ENCODE peak calls at places on chromosomes 4 and X, in nine cellular contexts. W, Z, X, U, H, B, P, T and L are unnamed samples.
A peak's percentile ranks its signal among the peaks of the same experiment; 100 is the strongest.

GRCh38 chr4:140901736-140902336 is 145.7 kb upstream of the TBC1D9 start:
- DNase-seq in U (no peak), P (no peak), B (no peak), X (no peak), H (no peak), T (no peak), W (no peak), Z (no peak), L (no peak)

GRCh38 chrX:39613997-39614679 is 483.6 kb downstream of the BCOR start:
- DNase-seq in P (peak; percentile 25), X (no peak), B (no peak), U (no peak), Z (peak; percentile 70), T (no peak), H (no peak), W (peak; percentile 25), L (no peak)

GRCh38 chrX:47060708-47061107 is 17.5 kb upstream of the RGN start:
- DNase-seq in T (no peak), B (no peak), P (no peak), H (no peak), U (no peak), X (no peak), Z (no peak), W (no peak), L (no peak)

GRCh38 chr4:137267024-137267423 is 265.3 kb downstream of the PCDH18 start:
- DNase-seq in H (no peak), B (peak; percentile 38), T (no peak), P (no peak), X (no peak), Z (no peak), U (no peak), W (no peak), L (no peak)

GRCh38 chrX:87327267-87327666 is 190.3 kb upstream of the KLHL4 start:
- DNase-seq in T (no peak), P (no peak), X (no peak), B (no peak), Z (no peak), W (no peak), U (no peak), H (no peak), L (no peak)

GRCh38 chrX:129678881-129679195 is 24.1 kb upstream of the APLN start:
- DNase-seq in X (peak; percentile 1), U (no peak), W (no peak), T (no peak), P (no peak), B (no peak), H (no peak), Z (no peak), L (no peak)

GRCh38 chr4:88219099-88219498 is 60.7 kb upstream of the ABCG2 start:
- DNase-seq in X (peak; percentile 54), B (peak; percentile 56), P (no peak), Z (no peak), U (no peak), H (no peak), W (peak; percentile 8), T (no peak), L (no peak)

GRCh38 chrX:124606724-124607123 is 260.4 kb downstream of the SH2D1A start:
- DNase-seq in W (no peak), P (no peak), X (no peak), Z (no peak), T (no peak), B (no peak), U (no peak), H (no peak), L (no peak)

GRCh38 chr4:138114434-138114833 is 127.7 kb downstream of the SLC7A11 start:
- DNase-seq in P (no peak), X (peak; percentile 36), H (no peak), U (no peak), B (peak; percentile 13), T (no peak), W (no peak), Z (no peak), L (no peak)

GRCh38 chrX:150575415-150575814 is 7.0 kb downstream of the MTM1 start:
- DNase-seq in X (no peak), P (no peak), W (no peak), T (no peak), H (peak; percentile 64), Z (peak; percentile 46), B (peak; percentile 33), U (no peak), L (no peak)

GRCh38 chr4:155604718-155605601 is 61.7 kb upstream of the GUCY1A1 start:
- DNase-seq in U (no peak), P (no peak), H (peak; percentile 55), Z (peak; percentile 54), W (peak; percentile 43), B (peak; percentile 93), T (peak; percentile 63), X (no peak), L (peak; percentile 27)

GRCh38 chr4:123526511-123526910 is 129.9 kb downstream of the SPRY1 start:
- DNase-seq in H (no peak), W (no peak), B (no peak), P (no peak), U (no peak), T (no peak), Z (no peak), X (no peak), L (no peak)

GRCh38 chrX:38999967-39000745 is 198.9 kb downstream of the MID1IP1 start:
- DNase-seq in W (no peak), Z (no peak), P (no peak), U (no peak), T (no peak), B (peak; percentile 31), X (no peak), H (no peak), L (no peak)

GRCh38 chr4:24476209-24476781 is 108.1 kb downstream of the DHX15 start:
- DNase-seq in B (peak; percentile 18), T (no peak), H (no peak), P (no peak), W (no peak), U (no peak), X (peak; percentile 32), Z (no peak), L (no peak)

GRCh38 chrX:71253253-71254091 is 468 bp downstream of the ZMYM3 start:
- DNase-seq in H (peak; percentile 44), X (peak; percentile 58), U (peak; percentile 57), Z (no peak), B (peak; percentile 13), W (peak; percentile 14), T (peak; percentile 10), P (no peak), L (no peak)

GRCh38 chr4:169464080-169464479 is 148.3 kb downstream of the NEK1 start:
- DNase-seq in U (no peak), T (no peak), Z (no peak), P (no peak), W (no peak), B (no peak), H (no peak), X (no peak), L (no peak)

GRCh38 chr4:117370944-117371665 is 285.7 kb upstream of the TRAM1L1 start:
- DNase-seq in W (no peak), X (no peak), Z (no peak), H (no peak), T (no peak), U (no peak), B (no peak), P (no peak), L (no peak)

GRCh38 chrX:107709266-107709795 is 66.3 kb downstream of the TSC22D3 start:
- DNase-seq in U (no peak), P (no peak), T (no peak), Z (peak; percentile 2), W (no peak), X (no peak), H (no peak), B (no peak), L (no peak)

GRCh38 chr4:119510750-119511149 is 117.9 kb downstream of the PDE5A start:
- DNase-seq in X (no peak), T (no peak), W (no peak), U (no peak), Z (no peak), H (no peak), B (peak; percentile 48), P (no peak), L (no peak)

GRCh38 chrX:8090482-8090881 is 80.6 kb downstream of the VCX2 start:
- DNase-seq in X (no peak), P (no peak), H (no peak), W (no peak), U (no peak), Z (no peak), T (no peak), B (no peak), L (no peak)
- TF ChIP-seq CTCF in X (no peak), P (no peak), H (no peak), W (no peak), U (no peak), Z (no peak), T (no peak), B (no peak), L (no peak)

DNA sequence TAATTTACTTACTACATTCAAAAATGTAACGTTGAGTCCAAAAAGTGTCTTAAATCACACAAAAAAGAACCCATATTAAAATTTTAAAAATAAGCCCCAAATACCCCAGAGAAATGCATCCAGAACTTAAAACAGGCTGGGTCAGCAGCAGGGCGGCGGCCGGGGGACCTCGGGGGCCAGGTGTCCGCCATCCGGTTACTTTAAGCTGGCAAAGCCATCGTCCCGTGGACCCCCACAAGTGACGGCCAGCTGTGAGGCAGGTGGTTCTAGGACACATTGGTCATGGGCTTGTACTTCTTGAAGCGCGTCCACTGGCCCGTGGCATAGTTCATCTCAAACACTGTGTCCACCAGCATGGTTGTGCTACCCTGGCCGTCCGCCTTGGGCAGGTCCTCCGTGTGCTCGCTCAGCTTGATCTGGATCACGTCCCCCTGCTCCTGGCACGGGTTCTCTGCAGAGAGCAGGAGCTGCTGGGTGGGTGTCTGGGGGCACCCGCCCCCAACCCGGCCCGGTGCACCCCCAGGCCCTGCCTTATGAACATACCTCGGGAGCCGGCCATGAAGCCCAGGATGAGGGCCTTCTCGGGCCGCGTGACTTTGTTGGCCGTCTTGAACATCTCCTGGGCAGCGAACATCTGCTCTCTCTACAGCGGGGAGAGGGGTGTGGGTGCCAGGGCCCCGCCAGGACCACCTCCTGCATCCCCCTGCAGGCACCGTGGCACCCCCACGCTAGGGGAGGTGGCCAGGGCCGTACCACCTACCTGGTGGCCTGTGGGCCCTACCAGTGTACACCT is 25.5 kb downstream of the NELFA start:
- DNase-seq in X (no peak), W (no peak), U (no peak), H (no peak), B (no peak), Z (no peak), T (no peak), P (no peak), L (no peak)
- TF ChIP-seq POLR2A in X (no peak), W (no peak), U (no peak), H (no peak), B (no peak), Z (no peak), T (no peak), P (no peak), L (no peak)

DNA sequence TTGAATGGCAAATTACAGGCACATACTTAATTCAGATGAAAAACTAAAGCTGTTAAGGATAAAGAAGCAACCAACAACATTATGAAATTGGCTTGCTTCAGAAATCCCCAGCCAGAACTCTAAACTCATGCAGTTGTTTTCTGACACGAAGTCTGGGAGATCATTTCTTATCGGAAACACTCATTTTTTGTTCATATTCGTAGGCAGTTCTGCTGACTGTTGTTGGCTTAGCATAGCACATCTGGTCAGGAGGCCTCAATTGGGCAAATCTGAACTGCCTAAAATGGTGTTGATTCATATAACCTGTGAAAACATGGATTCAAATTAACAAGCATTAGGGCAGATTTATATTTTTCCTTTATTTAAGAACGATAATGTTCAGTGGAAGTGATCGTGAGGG is 33.0 kb upstream of the ARHGAP6 start:
- DNase-seq in X (no peak), P (no peak), U (no peak), H (no peak), T (no peak), B (no peak), W (no peak), Z (no peak), L (no peak)
- H3K4me3 ChIP-seq in X (no peak overlapping the region), P (no peak overlapping the region), U (no peak overlapping the region), H (no peak overlapping the region), T (no peak overlapping the region), B (no peak overlapping the region), W (no peak overlapping the region), Z (no peak overlapping the region), L (no peak overlapping the region)

GRCh38 chr4:84480082-84480481 is 19.0 kb downstream of the NKX6-1 start:
- DNase-seq in W (no peak), B (no peak), H (no peak), U (no peak), T (no peak), P (no peak), Z (no peak), X (no peak), L (no peak)
- TF ChIP-seq CTCF in W (no peak), B (no peak), H (no peak), U (no peak), T (no peak), P (no peak), Z (no peak), X (no peak), L (no peak)